ENCODE peak calls at places on chromosomes 13 and 19, in seven cellular contexts. One of them, this sample, is unnamed.

GRCh38 chr19:35417713-35418534 is 30.1 kb upstream of the FFAR2 start:
- DNase-seq in HuH-7: no peak
- DNase-seq in NCI-H2227 treated with DMSO at 0.1 percent for 48 hours: no peak
- DNase-seq in midbrain: no peak
- DNase-seq in HuH-7.5: no peak
- DNase-seq in left ventricle myocardium inferior: no peak
- DNase-seq in thoracic aorta: no peak
- DNase-seq in this sample: no peak

GRCh38 chr19:29528946-29529645 is 3.3 kb downstream of the VSTM2B start:
- DNase-seq in HuH-7.5: no peak
- DNase-seq in midbrain: no peak
- DNase-seq in NCI-H2227 treated with DMSO at 0.1 percent for 48 hours: no peak
- DNase-seq in thoracic aorta: no peak
- DNase-seq in left ventricle myocardium inferior: no peak
- DNase-seq in HuH-7: no peak
- DNase-seq in this sample: no peak

GRCh38 chr19:47095707-47096704 is 17.6 kb downstream of the ZC3H4 start:
- DNase-seq in NCI-H2227 treated with DMSO at 0.1 percent for 48 hours: no peak
- DNase-seq in thoracic aorta: no peak
- DNase-seq in HuH-7: no peak
- DNase-seq in left ventricle myocardium inferior: peak
- DNase-seq in HuH-7.5: peak
- DNase-seq in midbrain: no peak
- DNase-seq in this sample: no peak

GRCh38 chr19:28332351-28332750 is 880.6 kb downstream of the UQCRFS1 start:
- DNase-seq in midbrain: no peak
- DNase-seq in left ventricle myocardium inferior: no peak
- DNase-seq in HuH-7: no peak
- DNase-seq in HuH-7.5: no peak
- DNase-seq in thoracic aorta: no peak
- DNase-seq in NCI-H2227 treated with DMSO at 0.1 percent for 48 hours: no peak
- DNase-seq in this sample: no peak

GRCh38 chr19:48461651-48461981 is 6.2 kb downstream of the KCNJ14 start:
- DNase-seq in midbrain: no peak
- DNase-seq in HuH-7: no peak
- DNase-seq in HuH-7.5: no peak
- DNase-seq in thoracic aorta: no peak
- DNase-seq in NCI-H2227 treated with DMSO at 0.1 percent for 48 hours: no peak
- DNase-seq in left ventricle myocardium inferior: no peak
- DNase-seq in this sample: no peak

GRCh38 chr13:27174766-27175455 is 3.3 kb upstream of the USP12 start:
- DNase-seq in midbrain: no peak
- DNase-seq in thoracic aorta: no peak
- DNase-seq in HuH-7.5: no peak
- DNase-seq in NCI-H2227 treated with DMSO at 0.1 percent for 48 hours: no peak
- DNase-seq in HuH-7: no peak
- DNase-seq in left ventricle myocardium inferior: no peak
- DNase-seq in this sample: no peak

GRCh38 chr13:75136151-75136550 is 345.8 kb downstream of the TBC1D4 start:
- DNase-seq in thoracic aorta: no peak
- DNase-seq in HuH-7.5: no peak
- DNase-seq in left ventricle myocardium inferior: no peak
- DNase-seq in midbrain: no peak
- DNase-seq in NCI-H2227 treated with DMSO at 0.1 percent for 48 hours: no peak
- DNase-seq in HuH-7: no peak
- DNase-seq in this sample: no peak

GRCh38 chr19:12665646-12666304 is 767 bp downstream of the MAN2B1 start:
- DNase-seq in HuH-7.5: no peak
- DNase-seq in HuH-7: no peak
- DNase-seq in midbrain: no peak
- DNase-seq in left ventricle myocardium inferior: no peak
- DNase-seq in thoracic aorta: no peak
- DNase-seq in NCI-H2227 treated with DMSO at 0.1 percent for 48 hours: no peak
- DNase-seq in this sample: no peak

GRCh38 chr19:351976-352625 is 7.5 kb upstream of the MIER2 start:
- DNase-seq in left ventricle myocardium inferior: no peak
- DNase-seq in HuH-7.5: no peak
- DNase-seq in midbrain: no peak
- DNase-seq in thoracic aorta: no peak
- DNase-seq in NCI-H2227 treated with DMSO at 0.1 percent for 48 hours: no peak
- DNase-seq in HuH-7: no peak
- DNase-seq in this sample: no peak

GRCh38 chr19:1520203-1520780 is 3.6 kb upstream of the PLK5 start:
- DNase-seq in midbrain: no peak
- DNase-seq in HuH-7: no peak
- DNase-seq in left ventricle myocardium inferior: no peak
- DNase-seq in HuH-7.5: no peak
- DNase-seq in thoracic aorta: no peak
- DNase-seq in NCI-H2227 treated with DMSO at 0.1 percent for 48 hours: no peak
- DNase-seq in this sample: no peak

GRCh38 chr13:47178090-47178950 is 281.5 kb upstream of the HTR2A start:
- DNase-seq in HuH-7: no peak
- DNase-seq in NCI-H2227 treated with DMSO at 0.1 percent for 48 hours: no peak
- DNase-seq in HuH-7.5: no peak
- DNase-seq in midbrain: no peak
- DNase-seq in thoracic aorta: no peak
- DNase-seq in left ventricle myocardium inferior: no peak
- DNase-seq in this sample: no peak

GRCh38 chr13:104984296-104984818 is 1551.1 kb downstream of the EFNB2 start:
- DNase-seq in left ventricle myocardium inferior: peak
- DNase-seq in NCI-H2227 treated with DMSO at 0.1 percent for 48 hours: no peak
- DNase-seq in HuH-7: no peak
- DNase-seq in HuH-7.5: no peak
- DNase-seq in midbrain: peak
- DNase-seq in thoracic aorta: no peak
- DNase-seq in this sample: no peak

GRCh38 chr19:46845959-46846459 is 4.6 kb downstream of the AP2S1 start:
- DNase-seq in HuH-7.5: no peak
- DNase-seq in left ventricle myocardium inferior: no peak
- DNase-seq in midbrain: no peak
- DNase-seq in NCI-H2227 treated with DMSO at 0.1 percent for 48 hours: no peak
- DNase-seq in HuH-7: no peak
- DNase-seq in thoracic aorta: no peak
- DNase-seq in this sample: no peak

GRCh38 chr19:7870571-7871279 is 3.5 kb downstream of the PRR36 start:
- DNase-seq in midbrain: no peak
- DNase-seq in left ventricle myocardium inferior: no peak
- DNase-seq in HuH-7.5: peak
- DNase-seq in thoracic aorta: no peak
- DNase-seq in HuH-7: peak
- DNase-seq in NCI-H2227 treated with DMSO at 0.1 percent for 48 hours: no peak
- DNase-seq in this sample: peak

GRCh38 chr19:558770-559439 is 13.5 kb upstream of the BSG start:
- DNase-seq in left ventricle myocardium inferior: no peak
- DNase-seq in thoracic aorta: no peak
- DNase-seq in midbrain: peak
- DNase-seq in HuH-7.5: no peak
- DNase-seq in HuH-7: no peak
- DNase-seq in NCI-H2227 treated with DMSO at 0.1 percent for 48 hours: no peak
- DNase-seq in this sample: no peak

GRCh38 chr13:45974500-45974899 is 78.0 kb downstream of the ZC3H13 start:
- DNase-seq in NCI-H2227 treated with DMSO at 0.1 percent for 48 hours: no peak
- DNase-seq in thoracic aorta: no peak
- DNase-seq in HuH-7.5: no peak
- DNase-seq in HuH-7: no peak
- DNase-seq in midbrain: no peak
- DNase-seq in left ventricle myocardium inferior: no peak
- DNase-seq in this sample: no peak

GRCh38 chr13:97422118-97423054 is 11.6 kb upstream of the RAP2A start:
- DNase-seq in thoracic aorta: no peak
- DNase-seq in left ventricle myocardium inferior: no peak
- DNase-seq in HuH-7.5: no peak
- DNase-seq in NCI-H2227 treated with DMSO at 0.1 percent for 48 hours: no peak
- DNase-seq in midbrain: no peak
- DNase-seq in HuH-7: no peak
- DNase-seq in this sample: no peak

GRCh38 chr13:100954430-100955361 is 280.1 kb upstream of the TMTC4 start:
- DNase-seq in HuH-7: no peak
- DNase-seq in left ventricle myocardium inferior: no peak
- DNase-seq in HuH-7.5: no peak
- DNase-seq in midbrain: no peak
- DNase-seq in thoracic aorta: no peak
- DNase-seq in NCI-H2227 treated with DMSO at 0.1 percent for 48 hours: peak
- DNase-seq in this sample: no peak

GRCh38 chr13:28059214-28059613 is 41.2 kb downstream of the FLT3 start:
- DNase-seq in left ventricle myocardium inferior: no peak
- DNase-seq in midbrain: peak
- DNase-seq in HuH-7: peak
- DNase-seq in HuH-7.5: peak
- DNase-seq in NCI-H2227 treated with DMSO at 0.1 percent for 48 hours: no peak
- DNase-seq in thoracic aorta: no peak
- DNase-seq in this sample: peak

GRCh38 chr13:44199627-44200207 is 173.9 kb upstream of the SERP2 start:
- DNase-seq in HuH-7.5: no peak
- DNase-seq in left ventricle myocardium inferior: peak
- DNase-seq in midbrain: no peak
- DNase-seq in NCI-H2227 treated with DMSO at 0.1 percent for 48 hours: no peak
- DNase-seq in HuH-7: no peak
- DNase-seq in thoracic aorta: no peak
- DNase-seq in this sample: no peak

GRCh38 chr13:32940601-32941000 is 75.6 kb upstream of the KL start:
- DNase-seq in left ventricle myocardium inferior: peak
- DNase-seq in midbrain: peak
- DNase-seq in HuH-7.5: no peak
- DNase-seq in HuH-7: no peak
- DNase-seq in NCI-H2227 treated with DMSO at 0.1 percent for 48 hours: no peak
- DNase-seq in thoracic aorta: no peak
- DNase-seq in this sample: no peak

GRCh38 chr19:17255150-17255621 is 9.4 kb downstream of the USHBP1 start:
- DNase-seq in HuH-7: no peak
- DNase-seq in left ventricle myocardium inferior: no peak
- DNase-seq in thoracic aorta: no peak
- DNase-seq in NCI-H2227 treated with DMSO at 0.1 percent for 48 hours: peak
- DNase-seq in midbrain: no peak
- DNase-seq in HuH-7.5: no peak
- DNase-seq in this sample: no peak

GRCh38 chr19:49417090-49417489 is 6.2 kb downstream of the PTH2 start:
- DNase-seq in HuH-7: no peak
- DNase-seq in HuH-7.5: no peak
- DNase-seq in thoracic aorta: no peak
- DNase-seq in left ventricle myocardium inferior: no peak
- DNase-seq in NCI-H2227 treated with DMSO at 0.1 percent for 48 hours: no peak
- DNase-seq in midbrain: no peak
- DNase-seq in this sample: no peak

GRCh38 chr19:12787458-12787857 is 3.8 kb upstream of the JUNB start:
- DNase-seq in NCI-H2227 treated with DMSO at 0.1 percent for 48 hours: no peak
- DNase-seq in HuH-7: no peak
- DNase-seq in HuH-7.5: no peak
- DNase-seq in left ventricle myocardium inferior: no peak
- DNase-seq in thoracic aorta: no peak
- DNase-seq in midbrain: no peak
- DNase-seq in this sample: no peak

GRCh38 chr19:4722671-4723464 is 774 bp downstream of the DPP9 start:
- DNase-seq in NCI-H2227 treated with DMSO at 0.1 percent for 48 hours: no peak
- DNase-seq in HuH-7: no peak
- DNase-seq in left ventricle myocardium inferior: no peak
- DNase-seq in thoracic aorta: no peak
- DNase-seq in midbrain: peak
- DNase-seq in HuH-7.5: no peak
- DNase-seq in this sample: peak

GRCh38 chr13:46342538-46342937 is 44.5 kb downstream of the RUBCNL start:
- DNase-seq in left ventricle myocardium inferior: no peak
- DNase-seq in NCI-H2227 treated with DMSO at 0.1 percent for 48 hours: no peak
- DNase-seq in HuH-7.5: no peak
- DNase-seq in thoracic aorta: no peak
- DNase-seq in midbrain: no peak
- DNase-seq in HuH-7: no peak
- DNase-seq in this sample: no peak

GRCh38 chr19:48501961-48502719 is 9.5 kb downstream of the LMTK3 start:
- DNase-seq in thoracic aorta: no peak
- DNase-seq in HuH-7: peak
- DNase-seq in HuH-7.5: peak
- DNase-seq in NCI-H2227 treated with DMSO at 0.1 percent for 48 hours: peak
- DNase-seq in midbrain: no peak
- DNase-seq in left ventricle myocardium inferior: no peak
- DNase-seq in this sample: peak

GRCh38 chr19:18697680-18698079 is 14.2 kb downstream of the CRTC1 start:
- DNase-seq in NCI-H2227 treated with DMSO at 0.1 percent for 48 hours: no peak
- DNase-seq in midbrain: no peak
- DNase-seq in HuH-7: no peak
- DNase-seq in thoracic aorta: no peak
- DNase-seq in HuH-7.5: no peak
- DNase-seq in left ventricle myocardium inferior: peak
- DNase-seq in this sample: no peak

GRCh38 chr19:11345122-11345752 is 831 bp downstream of the TMEM205 start:
- DNase-seq in HuH-7.5: no peak
- DNase-seq in NCI-H2227 treated with DMSO at 0.1 percent for 48 hours: no peak
- DNase-seq in midbrain: no peak
- DNase-seq in thoracic aorta: no peak
- DNase-seq in HuH-7: no peak
- DNase-seq in left ventricle myocardium inferior: no peak
- DNase-seq in this sample: no peak

GRCh38 chr13:113400621-113401451 is 36.9 kb upstream of the GRTP1 start:
- DNase-seq in HuH-7.5: no peak
- DNase-seq in left ventricle myocardium inferior: peak
- DNase-seq in NCI-H2227 treated with DMSO at 0.1 percent for 48 hours: no peak
- DNase-seq in midbrain: no peak
- DNase-seq in thoracic aorta: no peak
- DNase-seq in HuH-7: no peak
- DNase-seq in this sample: no peak

GRCh38 chr19:1255186-1256161 is 7.1 kb downstream of the MIDN start:
- DNase-seq in NCI-H2227 treated with DMSO at 0.1 percent for 48 hours: no peak
- DNase-seq in midbrain: peak
- DNase-seq in HuH-7.5: no peak
- DNase-seq in left ventricle myocardium inferior: no peak
- DNase-seq in thoracic aorta: no peak
- DNase-seq in HuH-7: no peak
- DNase-seq in this sample: no peak

GRCh38 chr19:10449037-10449436 is 28.7 kb downstream of the PDE4A start:
- DNase-seq in HuH-7.5: no peak
- DNase-seq in midbrain: no peak
- DNase-seq in NCI-H2227 treated with DMSO at 0.1 percent for 48 hours: no peak
- DNase-seq in HuH-7: no peak
- DNase-seq in thoracic aorta: no peak
- DNase-seq in left ventricle myocardium inferior: no peak
- DNase-seq in this sample: no peak

GRCh38 chr13:114152831-114153371 is 20.5 kb upstream of the RASA3 start:
- DNase-seq in HuH-7: no peak
- DNase-seq in NCI-H2227 treated with DMSO at 0.1 percent for 48 hours: no peak
- DNase-seq in left ventricle myocardium inferior: no peak
- DNase-seq in midbrain: peak
- DNase-seq in thoracic aorta: no peak
- DNase-seq in HuH-7.5: no peak
- DNase-seq in this sample: no peak

GRCh38 chr13:99028890-99029289 is 51.0 kb upstream of the DOCK9 start:
- DNase-seq in NCI-H2227 treated with DMSO at 0.1 percent for 48 hours: no peak
- DNase-seq in midbrain: no peak
- DNase-seq in left ventricle myocardium inferior: no peak
- DNase-seq in HuH-7: peak
- DNase-seq in HuH-7.5: no peak
- DNase-seq in thoracic aorta: no peak
- DNase-seq in this sample: no peak

GRCh38 chr13:99468971-99469545 is 32.2 kb upstream of the TM9SF2 start:
- DNase-seq in midbrain: no peak
- DNase-seq in left ventricle myocardium inferior: no peak
- DNase-seq in HuH-7.5: no peak
- DNase-seq in thoracic aorta: no peak
- DNase-seq in HuH-7: no peak
- DNase-seq in NCI-H2227 treated with DMSO at 0.1 percent for 48 hours: no peak
- DNase-seq in this sample: no peak

GRCh38 chr13:40251343-40252032 is 415.0 kb downstream of the FOXO1 start:
- DNase-seq in HuH-7.5: no peak
- DNase-seq in thoracic aorta: no peak
- DNase-seq in left ventricle myocardium inferior: no peak
- DNase-seq in NCI-H2227 treated with DMSO at 0.1 percent for 48 hours: no peak
- DNase-seq in midbrain: no peak
- DNase-seq in HuH-7: no peak
- DNase-seq in this sample: no peak